ENCODE peak calls at places on chromosomes 6 and 20, in ten cellular contexts. H, P, B, U, D, R, Y, L, O and E are unnamed samples.

GRCh38 chr20:34954905-34955231 is 738 bp downstream of the GSS start:
- DNase-seq in P (no peak), O (no peak), U (no peak), B (no peak), D (no peak), R (peak), H (no peak), Y (no peak), L (peak), E (no peak)

GRCh38 chr6:1901556-1901955 is 291.8 kb downstream of the FOXC1 start:
- DNase-seq in B (no peak), O (no peak), L (no peak), D (no peak), R (no peak), H (no peak), Y (no peak), P (peak), U (no peak), E (no peak)

GRCh38 chr6:139982652-139983051 is 608.2 kb upstream of the CITED2 start:
- DNase-seq in R (no peak), O (no peak), H (no peak), Y (no peak), L (no peak), B (no peak), D (no peak), U (no peak), P (no peak), E (no peak)

GRCh38 chr20:7980332-7981046 is 39.1 kb downstream of the TMX4 start:
- DNase-seq in D (peak), U (peak), H (no peak), R (peak), Y (no peak), L (no peak), O (no peak), P (peak), B (no peak), E (peak)

GRCh38 chr6:37426945-37427510 is 6.0 kb upstream of the CMTR1 start:
- DNase-seq in U (no peak), R (no peak), H (no peak), B (no peak), L (no peak), O (no peak), P (no peak), Y (no peak), D (no peak), E (no peak)

GRCh38 chr6:107121964-107122495 is 6.7 kb upstream of the BEND3 start:
- DNase-seq in B (no peak), H (no peak), P (no peak), R (no peak), O (no peak), D (no peak), U (no peak), Y (no peak), L (no peak), E (no peak)

GRCh38 chr6:32622545-32623401 is 14.4 kb upstream of the HLA-DQA1 start:
- DNase-seq in Y (peak), O (no peak), R (no peak), L (no peak), H (peak), P (peak), B (no peak), U (no peak), D (peak), E (peak)

GRCh38 chr6:126066068-126067048 is 80.0 kb downstream of the TRMT11 start:
- DNase-seq in Y (no peak), P (no peak), U (no peak), B (no peak), L (no peak), R (no peak), H (no peak), D (no peak), O (no peak), E (no peak)

GRCh38 chr6:165205632-165206031 is 103.8 kb downstream of the C6orf118 start:
- DNase-seq in O (no peak), R (no peak), H (no peak), U (no peak), P (no peak), B (no peak), Y (no peak), L (no peak), D (no peak), E (no peak)

GRCh38 chr6:17408081-17408480 is 14.7 kb downstream of the CAP2 start:
- DNase-seq in Y (no peak), D (no peak), P (no peak), H (no peak), R (no peak), U (no peak), B (no peak), O (no peak), L (no peak), E (no peak)

GRCh38 chr20:47816487-47817451 is 31.5 kb upstream of the SULF2 start:
- DNase-seq in Y (no peak), D (no peak), B (no peak), R (no peak), U (no peak), H (no peak), P (no peak), L (no peak), O (no peak), E (no peak)

GRCh38 chr20:45972500-45973183 is 639 bp upstream of the ZNF335 start:
- DNase-seq in O (no peak), D (no peak), L (no peak), P (no peak), U (no peak), R (no peak), B (no peak), Y (no peak), H (no peak), E (peak)

GRCh38 chr20:50259705-50260479 is 69.3 kb downstream of the CEBPB start:
- DNase-seq in H (no peak), L (no peak), Y (no peak), P (no peak), R (no peak), U (no peak), B (no peak), O (no peak), D (no peak), E (no peak)

GRCh38 chr20:36205026-36205425 is 31.3 kb upstream of the AAR2 start:
- DNase-seq in L (no peak), P (no peak), B (no peak), R (no peak), D (no peak), O (no peak), Y (no peak), U (no peak), H (no peak), E (no peak)

GRCh38 chr6:2839195-2839981 is 2.3 kb downstream of the SERPINB1 start:
- DNase-seq in O (no peak), L (no peak), B (no peak), Y (no peak), P (no peak), U (no peak), D (no peak), R (no peak), H (no peak), E (no peak)

GRCh38 chr6:31381666-31382065 is 21.7 kb upstream of the MICA start:
- DNase-seq in B (no peak), D (no peak), U (no peak), R (no peak), Y (no peak), L (no peak), O (no peak), H (no peak), P (no peak), E (no peak)

GRCh38 chr20:57474191-57474590 is 50.7 kb downstream of the CTCFL start:
- DNase-seq in O (no peak), D (peak), Y (no peak), B (no peak), H (no peak), U (no peak), L (no peak), R (no peak), P (no peak), E (no peak)

GRCh38 chr6:25537349-25538018 is 114.5 kb upstream of the SCGN start:
- DNase-seq in U (no peak), O (no peak), P (no peak), H (no peak), R (no peak), D (peak), Y (no peak), B (no peak), L (no peak), E (no peak)

GRCh38 chr20:63658749-63659187 is 656 bp downstream of the RTEL1 start:
- DNase-seq in D (no peak), O (no peak), B (no peak), P (no peak), U (no peak), L (no peak), Y (no peak), H (no peak), R (no peak), E (no peak)

GRCh38 chr6:142834853-142835252 is 110.1 kb downstream of the HIVEP2 start:
- DNase-seq in L (no peak), Y (no peak), U (no peak), H (no peak), B (no peak), P (no peak), D (no peak), R (no peak), O (no peak), E (no peak)

GRCh38 chr6:36335465-36336209 is 1.1 kb downstream of the BNIP5 start:
- DNase-seq in Y (no peak), U (no peak), R (no peak), B (no peak), H (no peak), D (no peak), O (no peak), P (no peak), L (no peak), E (no peak)

GRCh38 chr20:63065911-63066310 is 59.1 kb upstream of the BHLHE23 start:
- DNase-seq in P (no peak), D (no peak), Y (no peak), O (no peak), U (no peak), R (peak), B (no peak), L (no peak), H (no peak), E (no peak)

GRCh38 chr6:145015739-145016558 is 719.4 kb downstream of the EPM2A start:
- DNase-seq in L (no peak), O (no peak), P (peak), H (no peak), R (no peak), D (peak), B (no peak), U (no peak), Y (no peak), E (peak)

GRCh38 chr20:64105846-64106434 is 1.4 kb downstream of the NPBWR2 start:
- DNase-seq in O (no peak), P (no peak), U (no peak), H (no peak), R (peak), L (no peak), B (no peak), D (no peak), Y (no peak), E (no peak)

GRCh38 chr6:109362102-109362884 is 20.0 kb downstream of the CD164 start:
- DNase-seq in D (no peak), U (no peak), Y (no peak), R (no peak), P (no peak), L (no peak), B (no peak), O (no peak), H (no peak), E (no peak)

GRCh38 chr20:62821726-62822210 is 4.9 kb downstream of the COL9A3 start:
- DNase-seq in O (no peak), Y (no peak), R (no peak), B (no peak), H (no peak), D (no peak), L (no peak), P (no peak), U (no peak), E (no peak)

GRCh38 chr6:92044312-92044711 is 1375.0 kb downstream of the EPHA7 start:
- DNase-seq in D (no peak), P (no peak), H (no peak), U (no peak), L (no peak), B (no peak), R (no peak), O (no peak), Y (no peak), E (no peak)

GRCh38 chr6:53737746-53738145 is 57.1 kb upstream of the LRRC1 start:
- DNase-seq in L (no peak), P (no peak), H (no peak), O (no peak), B (no peak), D (no peak), Y (no peak), U (no peak), R (no peak), E (no peak)

GRCh38 chr6:31094389-31094881 is 17.9 kb downstream of the C6orf15 start:
- DNase-seq in O (peak), U (peak), Y (peak), B (no peak), P (peak), D (peak), L (peak), H (no peak), R (no peak), E (no peak)